ENCODE peak calls at places on chromosomes 13 and 19, in seven cellular contexts. A, H, F, W, X, S and C are unnamed samples.

GRCh38 chr13:36778083-36778671 is 40.8 kb upstream of the RFXAP start:
- DNase-seq in A (no peak), H (no peak), F (no peak), W (no peak), X (no peak), S (peak), C (no peak)

GRCh38 chr19:44856438-44857083 is 10.5 kb downstream of the NECTIN2 start:
- DNase-seq in A (no peak), H (no peak), F (no peak), W (no peak), X (no peak), S (no peak), C (no peak)

GRCh38 chr19:51600940-51601575 is 29.1 kb downstream of the SIGLEC5 start:
- DNase-seq in A (peak), H (no peak), F (no peak), W (no peak), X (no peak), S (no peak), C (peak)

GRCh38 chr13:52916483-52916990 is 68.1 kb upstream of the PCDH8 start:
- DNase-seq in A (no peak), H (no peak), F (no peak), W (no peak), X (no peak), S (no peak), C (no peak)

GRCh38 chr19:19530889-19531288 is 2.2 kb downstream of the YJEFN3 start:
- DNase-seq in A (no peak), H (no peak), F (no peak), W (no peak), X (no peak), S (peak), C (no peak)

GRCh38 chr19:28847468-28847867 is 365.5 kb downstream of the UQCRFS1 start:
- DNase-seq in A (no peak), H (no peak), F (no peak), W (no peak), X (no peak), S (no peak), C (no peak)

GRCh38 chr13:32838985-32839384 is 177.2 kb upstream of the KL start:
- DNase-seq in A (no peak), H (no peak), F (no peak), W (no peak), X (no peak), S (peak), C (no peak)

GRCh38 chr19:29831041-29831548 is 19.3 kb downstream of the CCNE1 start:
- DNase-seq in A (no peak), H (no peak), F (peak), W (no peak), X (peak), S (no peak), C (no peak)

GRCh38 chr19:52212572-52213255 is 22.9 kb downstream of the PPP2R1A start:
- DNase-seq in A (no peak), H (no peak), F (no peak), W (no peak), X (no peak), S (no peak), C (no peak)

GRCh38 chr19:30664358-30665058 is 292.3 kb downstream of the ZNF536 start:
- DNase-seq in A (no peak), H (no peak), F (no peak), W (no peak), X (no peak), S (no peak), C (no peak)

GRCh38 chr19:46192990-46193650 is 36.4 kb upstream of the IGFL1 start:
- DNase-seq in A (peak), H (no peak), F (no peak), W (no peak), X (no peak), S (peak), C (no peak)

GRCh38 chr13:21040120-21040834 is 21.1 kb downstream of the LATS2 start:
- DNase-seq in A (no peak), H (no peak), F (no peak), W (no peak), X (no peak), S (no peak), C (no peak)

GRCh38 chr13:30529085-30529815 is 63.5 kb upstream of the HMGB1 start:
- DNase-seq in A (no peak), H (no peak), F (no peak), W (no peak), X (no peak), S (no peak), C (no peak)

GRCh38 chr13:111429064-111429558 is 108.7 kb downstream of the TEX29 start:
- DNase-seq in A (no peak), H (peak), F (no peak), W (no peak), X (peak), S (peak), C (no peak)

GRCh38 chr13:112783946-112784500 is 94.2 kb downstream of the ATP11A start:
- DNase-seq in A (peak), H (no peak), F (no peak), W (no peak), X (no peak), S (no peak), C (no peak)

GRCh38 chr19:2097330-2098327 is 914 bp downstream of the IZUMO4 start:
- DNase-seq in A (no peak), H (no peak), F (no peak), W (no peak), X (peak), S (no peak), C (no peak)

GRCh38 chr13:105518086-105518485 is 1017.4 kb downstream of the EFNB2 start:
- DNase-seq in A (no peak), H (no peak), F (no peak), W (no peak), X (no peak), S (no peak), C (no peak)